ENCODE peak calls at places on chromosomes 7 and 10, in ten cellular contexts. A is HuH-7; G is stimulated activated CD4-positive, alpha-beta T cell treated with anti-CD3 and anti-CD28 coated beads, Interleukin-1b, Interleukin-23, amount 100 ng/mL, for 1 hour; H is C1 segment of cervical spinal cord; Y is GM20000; F is choroid plexus epithelial cell; E is fibroblast of mammary gland; V is fibroblast of villous mesenchyme; W is NCI-H1092 treated with DMSO at 0.1 percent for 48 hours; L is D341Med. T is an unnamed sample.

GRCh38 chr7:46215987-46216567 is 295.0 kb upstream of the IGFBP3 start:
- DNase-seq in A (peak), G (no peak), H (peak), Y (no peak), F (no peak), E (no peak), V (no peak), W (peak), L (no peak), T (peak)

GRCh38 chr7:23247602-23248335 is 1.2 kb downstream of the GPNMB start:
- DNase-seq in A (peak), G (no peak), H (peak), Y (peak), F (peak), E (peak), V (no peak), W (no peak), L (no peak), T (no peak)

GRCh38 chr10:35843524-35844171 is 201.6 kb upstream of the FZD8 start:
- DNase-seq in A (no peak), G (no peak), H (no peak), Y (no peak), F (peak), E (no peak), V (no peak), W (no peak), L (no peak), T (no peak)

GRCh38 chr10:71708301-71708703 is 11.3 kb downstream of the C10orf105 start:
- DNase-seq in A (peak), G (peak), H (peak), Y (peak), F (peak), E (peak), V (peak), W (no peak), L (peak), T (no peak)

GRCh38 chr7:155872678-155873369 is 60.6 kb upstream of the SHH start:
- DNase-seq in A (no peak), G (no peak), H (no peak), Y (no peak), F (no peak), E (no peak), V (no peak), W (no peak), L (no peak), T (no peak)

GRCh38 chr7:111474723-111475418 is 87.4 kb downstream of the IMMP2L start:
- DNase-seq in A (no peak), G (no peak), H (no peak), Y (no peak), F (peak), E (no peak), V (no peak), W (no peak), L (no peak), T (no peak)

GRCh38 chr10:126904807-126905686 is at the start of gene DOCK1:
- DNase-seq in A (peak), G (no peak), H (peak), Y (no peak), F (peak), E (peak), V (peak), W (no peak), L (peak), T (peak)

GRCh38 chr7:159026271-159027047 is 118.2 kb downstream of the VIPR2 start:
- DNase-seq in A (no peak), G (no peak), H (no peak), Y (no peak), F (peak), E (no peak), V (no peak), W (no peak), L (no peak), T (no peak)

GRCh38 chr10:14585287-14586193 is 189.2 kb downstream of the FAM107B start:
- DNase-seq in A (no peak), G (no peak), H (no peak), Y (no peak), F (no peak), E (no peak), V (no peak), W (no peak), L (no peak), T (peak)

GRCh38 chr10:60167056-60167455 is 222.6 kb downstream of the ANK3 start:
- DNase-seq in A (no peak), G (no peak), H (no peak), Y (no peak), F (no peak), E (no peak), V (no peak), W (no peak), L (no peak), T (no peak)

GRCh38 chr10:86389441-86390193 is 23.0 kb upstream of the GRID1 start:
- DNase-seq in A (peak), G (no peak), H (no peak), Y (peak), F (peak), E (no peak), V (peak), W (no peak), L (no peak), T (no peak)

GRCh38 chr7:102165136-102165535 is 121.5 kb upstream of the SH2B2 start:
- DNase-seq in A (no peak), G (no peak), H (no peak), Y (no peak), F (peak), E (peak), V (peak), W (no peak), L (no peak), T (no peak)

GRCh38 chr10:78856421-78856820 is 212.3 kb upstream of the ZMIZ1 start:
- DNase-seq in A (no peak), G (no peak), H (peak), Y (no peak), F (no peak), E (no peak), V (peak), W (no peak), L (no peak), T (no peak)

GRCh38 chr10:60604356-60604755 is 173.9 kb upstream of the CDK1 start:
- DNase-seq in A (no peak), G (no peak), H (no peak), Y (no peak), F (peak), E (no peak), V (peak), W (no peak), L (no peak), T (no peak)

GRCh38 chr10:74058071-74058470 is 60.2 kb downstream of the VCL start:
- DNase-seq in A (no peak), G (no peak), H (no peak), Y (no peak), F (no peak), E (no peak), V (no peak), W (peak), L (no peak), T (no peak)

GRCh38 chr10:116787893-116788665 is 45.7 kb upstream of the HSPA12A start:
- DNase-seq in A (peak), G (peak), H (peak), Y (peak), F (peak), E (peak), V (peak), W (peak), L (peak), T (peak)

GRCh38 chr10:114638874-114639625 is 19.0 kb downstream of the ABLIM1 start:
- DNase-seq in A (no peak), G (no peak), H (no peak), Y (no peak), F (peak), E (peak), V (peak), W (no peak), L (no peak), T (peak)

GRCh38 chr7:22582860-22583640 is 83.1 kb upstream of the STEAP1B start:
- DNase-seq in A (no peak), G (no peak), H (no peak), Y (no peak), F (peak), E (peak), V (peak), W (no peak), L (no peak), T (peak)

GRCh38 chr7:80060218-80060806 is 74.3 kb upstream of the GNAI1 start:
- DNase-seq in A (peak), G (no peak), H (no peak), Y (peak), F (peak), E (peak), V (peak), W (peak), L (peak), T (peak)

GRCh38 chr10:117936136-117936535 is 110.6 kb downstream of the RAB11FIP2 start:
- DNase-seq in A (peak), G (no peak), H (no peak), Y (no peak), F (peak), E (peak), V (peak), W (no peak), L (no peak), T (no peak)

GRCh38 chr10:46516660-46517416 is 39.6 kb downstream of the GPRIN2 start:
- DNase-seq in A (no peak), G (no peak), H (no peak), Y (no peak), F (peak), E (peak), V (peak), W (no peak), L (no peak), T (peak)

T was measured in SW480.